ENCODE peak calls at places on chromosomes 13 and 19, in six cellular contexts. One of them, this sample, is unnamed.
A peak's percentile ranks its signal among the peaks of the same experiment; 100 is the strongest.

GRCh38 chr19:4609878-4610511 is 29.3 kb upstream of the TNFAIP8L1 start:
- DNase-seq in H9: peak; percentile 61
- DNase-seq in mesenchymal stem cell: no peak
- DNase-seq in H1: peak; percentile 64
- DNase-seq in IMR-90: no peak
- DNase-seq in trophoblast cell: no peak
- DNase-seq in this sample: no peak

GRCh38 chr13:27466513-27466912 is 16.1 kb upstream of the MTIF3 start:
- DNase-seq in mesenchymal stem cell: no peak
- DNase-seq in IMR-90: no peak
- DNase-seq in H1: no peak
- DNase-seq in trophoblast cell: no peak
- DNase-seq in H9: no peak
- DNase-seq in this sample: no peak

GRCh38 chr19:53927745-53928144 is 18.7 kb downstream of the CACNG7 start:
- DNase-seq in H9: peak; percentile 88
- DNase-seq in IMR-90: peak; percentile 64
- DNase-seq in trophoblast cell: peak; percentile 58
- DNase-seq in mesenchymal stem cell: peak; percentile 46
- DNase-seq in H1: peak; percentile 88
- DNase-seq in this sample: peak; percentile 65

GRCh38 chr19:35856546-35857149 is at the start of gene KIRREL2:
- DNase-seq in H9: peak; percentile 69
- DNase-seq in trophoblast cell: no peak
- DNase-seq in IMR-90: no peak
- DNase-seq in H1: peak; percentile 90
- DNase-seq in mesenchymal stem cell: peak; percentile 6
- DNase-seq in this sample: peak; percentile 63

GRCh38 chr13:25292301-25292700 is 5.0 kb upstream of the MTMR6 start:
- DNase-seq in trophoblast cell: no peak
- DNase-seq in mesenchymal stem cell: peak; percentile 33
- DNase-seq in IMR-90: peak; percentile 47
- DNase-seq in H9: peak; percentile 36
- DNase-seq in H1: no peak
- DNase-seq in this sample: no peak

GRCh38 chr13:25699600-25699999 is 327.8 kb downstream of the ATP8A2 start:
- DNase-seq in H9: no peak
- DNase-seq in H1: no peak
- DNase-seq in trophoblast cell: no peak
- DNase-seq in mesenchymal stem cell: no peak
- DNase-seq in IMR-90: no peak
- DNase-seq in this sample: no peak

GRCh38 chr13:77390391-77390790 is 63.5 kb upstream of the MYCBP2 start:
- DNase-seq in IMR-90: no peak
- DNase-seq in mesenchymal stem cell: no peak
- DNase-seq in trophoblast cell: no peak
- DNase-seq in H9: no peak
- DNase-seq in H1: no peak
- DNase-seq in this sample: no peak

GRCh38 chr13:26882731-26883130 is 122.1 kb upstream of the GPR12 start:
- DNase-seq in IMR-90: no peak
- DNase-seq in H1: no peak
- DNase-seq in trophoblast cell: no peak
- DNase-seq in H9: no peak
- DNase-seq in mesenchymal stem cell: no peak
- DNase-seq in this sample: no peak

GRCh38 chr13:39655041-39655568 is 357 bp upstream of the COG6 start:
- DNase-seq in H9: no peak
- DNase-seq in H1: no peak
- DNase-seq in trophoblast cell: no peak
- DNase-seq in mesenchymal stem cell: no peak
- DNase-seq in IMR-90: no peak
- DNase-seq in this sample: peak; percentile 3

GRCh38 chr19:5627395-5627904 is 4.6 kb downstream of the SAFB start:
- DNase-seq in IMR-90: peak; percentile 72
- DNase-seq in mesenchymal stem cell: peak; percentile 47
- DNase-seq in trophoblast cell: no peak
- DNase-seq in H9: peak; percentile 31
- DNase-seq in H1: no peak
- DNase-seq in this sample: no peak

GRCh38 chr19:29446331-29446730 is 79.5 kb upstream of the VSTM2B start:
- DNase-seq in H9: peak; percentile 15
- DNase-seq in trophoblast cell: no peak
- DNase-seq in mesenchymal stem cell: no peak
- DNase-seq in H1: peak; percentile 13
- DNase-seq in IMR-90: no peak
- DNase-seq in this sample: no peak

GRCh38 chr19:51689751-51690358 is 3.3 kb upstream of the SPACA6 start:
- DNase-seq in H9: peak; percentile 84
- DNase-seq in H1: peak; percentile 83
- DNase-seq in trophoblast cell: peak; percentile 51
- DNase-seq in mesenchymal stem cell: peak; percentile 64
- DNase-seq in IMR-90: no peak
- DNase-seq in this sample: peak; percentile 68

GRCh38 chr19:45499196-45500180 is 1.2 kb downstream of the PPM1N start:
- DNase-seq in IMR-90: no peak
- DNase-seq in mesenchymal stem cell: peak; percentile 44
- DNase-seq in trophoblast cell: no peak
- DNase-seq in H9: peak; percentile 99
- DNase-seq in H1: peak; percentile 98
- DNase-seq in this sample: peak; percentile 59

GRCh38 chr19:58007285-58007684 is 4.7 kb upstream of the ZNF606 start:
- DNase-seq in H1: no peak
- DNase-seq in mesenchymal stem cell: no peak
- DNase-seq in trophoblast cell: no peak
- DNase-seq in IMR-90: no peak
- DNase-seq in H9: peak; percentile 49
- DNase-seq in this sample: no peak

GRCh38 chr13:75347925-75348324 is 134.0 kb downstream of the TBC1D4 start:
- DNase-seq in H9: no peak
- DNase-seq in H1: no peak
- DNase-seq in mesenchymal stem cell: no peak
- DNase-seq in trophoblast cell: no peak
- DNase-seq in IMR-90: no peak
- DNase-seq in this sample: no peak

GRCh38 chr13:114151565-114152284 is 19.3 kb upstream of the RASA3 start:
- DNase-seq in IMR-90: no peak
- DNase-seq in H1: no peak
- DNase-seq in H9: no peak
- DNase-seq in trophoblast cell: no peak
- DNase-seq in mesenchymal stem cell: no peak
- DNase-seq in this sample: no peak

GRCh38 chr13:97809576-97809975 is 143.9 kb upstream of the IPO5 start:
- DNase-seq in H1: no peak
- DNase-seq in mesenchymal stem cell: no peak
- DNase-seq in IMR-90: peak; percentile 6
- DNase-seq in trophoblast cell: no peak
- DNase-seq in H9: no peak
- DNase-seq in this sample: no peak

GRCh38 chr13:73481877-73482445 is 423.2 kb downstream of the KLF5 start:
- DNase-seq in H1: no peak
- DNase-seq in H9: no peak
- DNase-seq in mesenchymal stem cell: no peak
- DNase-seq in IMR-90: no peak
- DNase-seq in trophoblast cell: no peak
- DNase-seq in this sample: no peak

DNA sequence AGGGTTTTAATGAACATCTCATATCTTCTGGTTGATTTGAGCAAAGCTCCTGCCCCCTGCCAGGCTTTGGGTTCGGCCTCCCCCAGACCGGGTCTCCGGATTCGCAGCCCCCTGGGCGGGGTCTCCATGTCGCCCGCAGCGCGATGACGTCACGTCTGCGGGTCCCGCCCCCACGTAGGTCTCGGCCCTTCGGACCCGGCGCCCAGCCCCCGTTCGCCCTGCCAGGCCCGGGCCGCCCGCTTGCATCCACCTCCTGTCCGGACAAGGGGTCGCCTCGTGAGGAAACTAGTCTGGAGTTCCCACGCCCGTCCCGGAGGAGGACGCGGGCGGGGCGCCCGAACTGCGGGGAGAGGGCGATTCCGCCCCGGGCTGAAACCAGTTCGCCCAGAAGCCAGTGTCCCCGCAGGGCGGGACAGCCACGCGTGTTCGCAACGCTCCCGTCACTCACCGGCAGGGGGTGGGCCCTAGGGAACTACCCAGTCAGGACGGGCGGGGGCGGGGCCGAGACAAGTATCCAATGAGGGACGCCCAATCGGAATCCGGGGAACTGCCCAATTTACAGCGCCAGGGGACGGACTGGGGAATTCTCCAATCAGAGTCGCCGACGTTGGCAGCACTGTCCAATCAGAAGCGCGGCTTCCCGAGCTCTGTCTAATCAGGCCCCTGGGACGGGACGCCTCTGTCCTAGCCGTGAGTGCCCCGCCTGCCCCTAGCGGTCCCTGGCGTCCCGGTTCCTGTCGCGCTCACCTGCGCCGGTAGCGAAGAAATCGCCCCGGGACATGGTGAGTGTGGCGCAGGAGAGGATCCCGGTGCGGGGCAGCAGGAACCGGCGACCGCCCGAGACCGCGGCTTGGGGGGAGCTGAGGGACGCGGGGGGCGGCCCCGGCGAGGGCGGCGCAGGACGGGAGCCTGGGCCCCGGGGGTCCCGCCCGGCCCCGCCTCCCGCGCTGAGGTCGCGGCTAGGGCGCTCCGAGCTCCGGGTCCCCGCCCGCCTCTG is at the start of gene ZNF555:
- DNase-seq in trophoblast cell: peak; percentile 100
- DNase-seq in H1: peak; percentile 97
- DNase-seq in H9: peak; percentile 99
- DNase-seq in mesenchymal stem cell: peak; percentile 99
- DNase-seq in IMR-90: peak; percentile 98
- DNase-seq in this sample: peak; percentile 97
- H3K18ac ChIP-seq in trophoblast cell: peak within 1 kb of the TSS; percentile 93
- H3K18ac ChIP-seq in H1: peak within 1 kb of the TSS; percentile 38
- H3K18ac ChIP-seq in H9: peak within 1 kb of the TSS; percentile 85
- H3K18ac ChIP-seq in mesenchymal stem cell: peak within 1 kb of the TSS; percentile 71
- H3K18ac ChIP-seq in IMR-90: peak within 1 kb of the TSS; percentile 40
- H3K18ac ChIP-seq in this sample: peak within 1 kb of the TSS; percentile 98

GRCh38 chr19:55117063-55117635 is 288 bp downstream of the PPP1R12C start:
- DNase-seq in mesenchymal stem cell: no peak
- DNase-seq in H1: no peak
- DNase-seq in trophoblast cell: peak; percentile 27
- DNase-seq in IMR-90: no peak
- DNase-seq in H9: no peak
- DNase-seq in this sample: no peak
- H3K4ac ChIP-seq in mesenchymal stem cell: peak overlapping the region; percentile 84
- H3K4ac ChIP-seq in H1: no peak overlapping the region
- H3K4ac ChIP-seq in trophoblast cell: peak overlapping the region; percentile 81
- H3K4ac ChIP-seq in IMR-90: peak overlapping the region; percentile 48
- H3K4ac ChIP-seq in H9: no peak overlapping the region
- H3K4ac ChIP-seq in this sample: peak overlapping the region; percentile 66

GRCh38 chr13:98921786-98922185 is 56.1 kb downstream of the DOCK9 start:
- DNase-seq in mesenchymal stem cell: no peak
- DNase-seq in H9: no peak
- DNase-seq in trophoblast cell: no peak
- DNase-seq in IMR-90: no peak
- DNase-seq in H1: no peak
- DNase-seq in this sample: no peak
- H3K9me3 ChIP-seq in mesenchymal stem cell: no peaks in the 10 kb centered on the region
- H3K9me3 ChIP-seq in H9: no peaks in the 10 kb centered on the region
- H3K9me3 ChIP-seq in trophoblast cell: peaks cover 3% of the 10 kb centered on the region
- H3K9me3 ChIP-seq in IMR-90: no peaks in the 10 kb centered on the region
- H3K9me3 ChIP-seq in H1: no peaks in the 10 kb centered on the region
- H3K9me3 ChIP-seq in this sample: peaks cover 5% of the 10 kb centered on the region

GRCh38 chr13:110309159-110309476 is 2.0 kb downstream of the COL4A2 start:
- DNase-seq in H9: no peak
- DNase-seq in IMR-90: no peak
- DNase-seq in H1: no peak
- DNase-seq in mesenchymal stem cell: no peak
- DNase-seq in trophoblast cell: no peak
- DNase-seq in this sample: no peak

GRCh38 chr13:110308377-110309158 is 1.5 kb downstream of the COL4A2 start:
- DNase-seq in trophoblast cell: peak; percentile 17
- DNase-seq in H1: peak; percentile 60
- DNase-seq in mesenchymal stem cell: peak; percentile 57
- DNase-seq in IMR-90: no peak
- DNase-seq in H9: peak; percentile 51
- DNase-seq in this sample: peak; percentile 52

GRCh38 chr13:110306960-110307696 is at the start of the genes COL4A1 and COL4A2:
- DNase-seq in mesenchymal stem cell: peak; percentile 84
- DNase-seq in trophoblast cell: peak; percentile 25
- DNase-seq in H1: no peak
- DNase-seq in H9: peak; percentile 72
- DNase-seq in IMR-90: peak; percentile 77
- DNase-seq in this sample: peak; percentile 77

GRCh38 chr13:110306340-110306959 is 507 bp downstream of the COL4A1 start:
- DNase-seq in trophoblast cell: no peak
- DNase-seq in IMR-90: no peak
- DNase-seq in H1: peak; percentile 86
- DNase-seq in mesenchymal stem cell: peak; percentile 62
- DNase-seq in H9: peak; percentile 43
- DNase-seq in this sample: no peak

DNA sequence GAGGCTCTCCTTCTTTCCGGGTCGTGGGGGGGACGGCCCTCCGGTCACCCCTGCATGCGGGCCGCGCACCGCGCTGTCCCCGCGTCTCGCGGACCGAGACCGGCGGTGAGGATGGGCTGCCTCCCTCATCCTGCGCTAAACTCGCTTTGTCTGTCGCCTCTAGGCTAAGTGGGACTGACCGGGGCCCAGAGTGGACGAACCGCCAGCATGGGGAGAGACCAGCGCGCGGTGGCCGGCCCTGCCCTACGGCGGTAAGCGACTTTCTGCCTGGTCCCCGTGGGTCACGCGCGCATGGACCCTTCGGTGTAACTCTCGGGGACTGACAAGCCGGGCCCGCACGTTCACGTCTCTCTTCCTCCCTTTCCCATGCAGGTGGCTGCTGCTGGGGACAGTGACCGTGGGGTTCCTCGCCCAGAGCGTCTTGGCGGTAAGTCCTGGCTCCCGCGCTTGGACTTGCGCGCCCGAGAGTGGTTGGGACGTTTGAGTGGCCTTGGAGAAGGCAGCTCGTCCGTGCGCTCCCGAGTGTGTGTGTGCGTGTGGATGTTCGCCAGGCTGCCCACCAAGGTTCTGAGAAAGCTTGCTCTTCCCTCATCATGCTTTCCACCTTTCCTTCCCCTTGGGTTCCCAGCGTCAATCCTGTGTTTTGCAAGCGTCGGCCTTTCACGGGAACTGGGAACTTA is 753 bp downstream of the COL4A2 start:
- DNase-seq in H1: peak; percentile 70
- DNase-seq in mesenchymal stem cell: peak; percentile 53
- DNase-seq in H9: peak; percentile 49
- DNase-seq in trophoblast cell: peak; percentile 72
- DNase-seq in IMR-90: peak; percentile 59
- DNase-seq in this sample: peak; percentile 41
- H3K18ac ChIP-seq in H1: peak overlapping the region; percentile 89
- H3K18ac ChIP-seq in mesenchymal stem cell: peak overlapping the region; percentile 87
- H3K18ac ChIP-seq in H9: peak overlapping the region; percentile 15
- H3K18ac ChIP-seq in trophoblast cell: peak overlapping the region; percentile 81
- H3K18ac ChIP-seq in IMR-90: peak overlapping the region; percentile 3
- H3K18ac ChIP-seq in this sample: peak overlapping the region; percentile 98

DNA sequence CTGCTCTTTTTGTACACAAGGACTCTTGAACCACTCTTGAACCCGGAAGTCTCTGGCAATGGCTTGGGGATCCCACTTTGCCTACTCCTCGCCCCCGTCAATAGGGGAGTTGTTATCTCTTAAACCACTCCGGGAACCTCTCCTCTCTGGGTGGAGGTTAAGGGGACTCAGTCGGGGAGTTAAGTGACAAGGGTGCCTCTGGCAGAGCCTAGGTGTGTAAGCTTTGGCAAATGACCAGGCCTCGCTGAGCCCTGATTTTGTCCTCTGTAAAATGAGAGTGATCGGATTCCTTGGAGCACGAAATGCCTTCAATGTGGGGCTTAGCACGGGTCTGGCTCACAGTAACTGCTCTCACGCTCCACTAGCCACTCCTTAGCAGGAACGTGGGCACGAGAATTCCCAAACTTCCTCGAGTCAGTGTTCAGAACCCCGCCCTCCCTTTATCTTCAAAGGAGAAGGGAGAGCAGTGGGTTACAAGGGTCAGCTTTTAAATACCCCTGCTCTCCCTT is 193.3 kb downstream of the KATNAL1 start:
- DNase-seq in H9: peak; percentile 32
- DNase-seq in trophoblast cell: no peak
- DNase-seq in mesenchymal stem cell: no peak
- DNase-seq in H1: peak; percentile 49
- DNase-seq in IMR-90: no peak
- DNase-seq in this sample: no peak
- H3K4ac ChIP-seq in H9: no peak overlapping the region
- H3K4ac ChIP-seq in trophoblast cell: peak overlapping the region; percentile 71
- H3K4ac ChIP-seq in mesenchymal stem cell: no peak overlapping the region
- H3K4ac ChIP-seq in H1: no peak overlapping the region
- H3K4ac ChIP-seq in IMR-90: no peak overlapping the region
- H3K4ac ChIP-seq in this sample: no peak overlapping the region